ENCODE peak calls at places on chromosomes 5 and 9, in ten cellular contexts. One of them, this sample, is unnamed.

GRCh38 chr5:176183321-176184074 is 54.7 kb upstream of the SIMC1 start:
- DNase-seq in progenitor cell of endocrine pancreas: no peak
- DNase-seq in frontal cortex: no peak
- DNase-seq in NCI-H345: peak; percentile 95
- DNase-seq in RWPE1: no peak
- DNase-seq in activated CD4-positive, CD25-positive, alpha-beta regulatory T cell: no peak
- DNase-seq in naive thymus-derived CD8-positive, alpha-beta T cell: no peak
- DNase-seq in transverse colon: no peak
- DNase-seq in GM19239: no peak
- DNase-seq in hippocampal formation: no peak
- DNase-seq in this sample: no peak

GRCh38 chr5:2836133-2836532 is 84.7 kb upstream of the IRX2 start:
- DNase-seq in RWPE1: no peak
- DNase-seq in NCI-H345: no peak
- DNase-seq in transverse colon: no peak
- DNase-seq in progenitor cell of endocrine pancreas: no peak
- DNase-seq in GM19239: no peak
- DNase-seq in hippocampal formation: no peak
- DNase-seq in activated CD4-positive, CD25-positive, alpha-beta regulatory T cell: no peak
- DNase-seq in frontal cortex: no peak
- DNase-seq in naive thymus-derived CD8-positive, alpha-beta T cell: no peak
- DNase-seq in this sample: no peak

GRCh38 chr9:93574091-93574899 is 2.1 kb upstream of the PHF2 start:
- DNase-seq in RWPE1: no peak
- DNase-seq in NCI-H345: no peak
- DNase-seq in GM19239: no peak
- DNase-seq in frontal cortex: no peak
- DNase-seq in activated CD4-positive, CD25-positive, alpha-beta regulatory T cell: no peak
- DNase-seq in transverse colon: no peak
- DNase-seq in hippocampal formation: no peak
- DNase-seq in naive thymus-derived CD8-positive, alpha-beta T cell: no peak
- DNase-seq in progenitor cell of endocrine pancreas: no peak
- DNase-seq in this sample: no peak

GRCh38 chr9:83339435-83339834 is 198.8 kb downstream of the FRMD3 start:
- DNase-seq in activated CD4-positive, CD25-positive, alpha-beta regulatory T cell: no peak
- DNase-seq in progenitor cell of endocrine pancreas: no peak
- DNase-seq in NCI-H345: no peak
- DNase-seq in naive thymus-derived CD8-positive, alpha-beta T cell: no peak
- DNase-seq in transverse colon: no peak
- DNase-seq in GM19239: no peak
- DNase-seq in RWPE1: no peak
- DNase-seq in hippocampal formation: no peak
- DNase-seq in frontal cortex: no peak
- DNase-seq in this sample: no peak

GRCh38 chr5:74212336-74212735 is 428.2 kb downstream of the ENC1 start:
- DNase-seq in transverse colon: peak; percentile 11
- DNase-seq in activated CD4-positive, CD25-positive, alpha-beta regulatory T cell: no peak
- DNase-seq in NCI-H345: no peak
- DNase-seq in progenitor cell of endocrine pancreas: no peak
- DNase-seq in GM19239: no peak
- DNase-seq in frontal cortex: no peak
- DNase-seq in hippocampal formation: no peak
- DNase-seq in RWPE1: no peak
- DNase-seq in naive thymus-derived CD8-positive, alpha-beta T cell: no peak
- DNase-seq in this sample: no peak

GRCh38 chr5:165525268-165525667 is 2019.8 kb downstream of the MAT2B start:
- DNase-seq in frontal cortex: no peak
- DNase-seq in transverse colon: no peak
- DNase-seq in naive thymus-derived CD8-positive, alpha-beta T cell: no peak
- DNase-seq in GM19239: no peak
- DNase-seq in RWPE1: peak; percentile 63
- DNase-seq in activated CD4-positive, CD25-positive, alpha-beta regulatory T cell: no peak
- DNase-seq in hippocampal formation: no peak
- DNase-seq in progenitor cell of endocrine pancreas: no peak
- DNase-seq in NCI-H345: no peak
- DNase-seq in this sample: no peak

GRCh38 chr9:76292246-76292645 is 102.0 kb downstream of the RFK start:
- DNase-seq in hippocampal formation: no peak
- DNase-seq in activated CD4-positive, CD25-positive, alpha-beta regulatory T cell: no peak
- DNase-seq in GM19239: no peak
- DNase-seq in frontal cortex: no peak
- DNase-seq in progenitor cell of endocrine pancreas: no peak
- DNase-seq in RWPE1: no peak
- DNase-seq in naive thymus-derived CD8-positive, alpha-beta T cell: no peak
- DNase-seq in transverse colon: no peak
- DNase-seq in NCI-H345: no peak
- DNase-seq in this sample: no peak

GRCh38 chr5:8720476-8720875 is 825.4 kb downstream of the SEMA5A start:
- DNase-seq in NCI-H345: no peak
- DNase-seq in transverse colon: no peak
- DNase-seq in hippocampal formation: no peak
- DNase-seq in progenitor cell of endocrine pancreas: no peak
- DNase-seq in naive thymus-derived CD8-positive, alpha-beta T cell: no peak
- DNase-seq in RWPE1: no peak
- DNase-seq in GM19239: no peak
- DNase-seq in activated CD4-positive, CD25-positive, alpha-beta regulatory T cell: no peak
- DNase-seq in frontal cortex: no peak
- DNase-seq in this sample: no peak

GRCh38 chr5:131263648-131264452 is at the start of gene CDC42SE2:
- DNase-seq in frontal cortex: peak; percentile 92
- DNase-seq in transverse colon: peak; percentile 89
- DNase-seq in NCI-H345: peak; percentile 85
- DNase-seq in naive thymus-derived CD8-positive, alpha-beta T cell: peak; percentile 81
- DNase-seq in hippocampal formation: peak; percentile 81
- DNase-seq in GM19239: peak; percentile 43
- DNase-seq in progenitor cell of endocrine pancreas: peak; percentile 80
- DNase-seq in RWPE1: peak; percentile 90
- DNase-seq in activated CD4-positive, CD25-positive, alpha-beta regulatory T cell: peak; percentile 63
- DNase-seq in this sample: peak; percentile 95

GRCh38 chr9:134225186-134225585 is 60.8 kb upstream of the RNU6ATAC start:
- DNase-seq in GM19239: no peak
- DNase-seq in naive thymus-derived CD8-positive, alpha-beta T cell: no peak
- DNase-seq in transverse colon: no peak
- DNase-seq in hippocampal formation: no peak
- DNase-seq in frontal cortex: no peak
- DNase-seq in NCI-H345: no peak
- DNase-seq in progenitor cell of endocrine pancreas: no peak
- DNase-seq in activated CD4-positive, CD25-positive, alpha-beta regulatory T cell: no peak
- DNase-seq in RWPE1: no peak
- DNase-seq in this sample: no peak

GRCh38 chr9:134602547-134603362 is 38.8 kb upstream of the COL5A1 start:
- DNase-seq in GM19239: no peak
- DNase-seq in hippocampal formation: no peak
- DNase-seq in progenitor cell of endocrine pancreas: no peak
- DNase-seq in naive thymus-derived CD8-positive, alpha-beta T cell: no peak
- DNase-seq in transverse colon: peak; percentile 30
- DNase-seq in frontal cortex: no peak
- DNase-seq in RWPE1: peak; percentile 34
- DNase-seq in activated CD4-positive, CD25-positive, alpha-beta regulatory T cell: no peak
- DNase-seq in NCI-H345: no peak
- DNase-seq in this sample: no peak

GRCh38 chr5:174309131-174309845 is 263.8 kb downstream of the NSG2 start:
- DNase-seq in hippocampal formation: no peak
- DNase-seq in naive thymus-derived CD8-positive, alpha-beta T cell: no peak
- DNase-seq in activated CD4-positive, CD25-positive, alpha-beta regulatory T cell: no peak
- DNase-seq in NCI-H345: no peak
- DNase-seq in RWPE1: no peak
- DNase-seq in frontal cortex: no peak
- DNase-seq in transverse colon: no peak
- DNase-seq in progenitor cell of endocrine pancreas: peak; percentile 2
- DNase-seq in GM19239: no peak
- DNase-seq in this sample: no peak

GRCh38 chr9:93093081-93093448 is 3.0 kb upstream of the CARD19 start:
- DNase-seq in hippocampal formation: no peak
- DNase-seq in naive thymus-derived CD8-positive, alpha-beta T cell: no peak
- DNase-seq in frontal cortex: no peak
- DNase-seq in activated CD4-positive, CD25-positive, alpha-beta regulatory T cell: no peak
- DNase-seq in GM19239: no peak
- DNase-seq in transverse colon: no peak
- DNase-seq in RWPE1: no peak
- DNase-seq in NCI-H345: no peak
- DNase-seq in progenitor cell of endocrine pancreas: no peak
- DNase-seq in this sample: no peak

GRCh38 chr9:132849168-132849831 is 28.8 kb downstream of the AK8 start:
- DNase-seq in hippocampal formation: no peak
- DNase-seq in activated CD4-positive, CD25-positive, alpha-beta regulatory T cell: no peak
- DNase-seq in progenitor cell of endocrine pancreas: no peak
- DNase-seq in naive thymus-derived CD8-positive, alpha-beta T cell: no peak
- DNase-seq in frontal cortex: no peak
- DNase-seq in GM19239: no peak
- DNase-seq in RWPE1: no peak
- DNase-seq in transverse colon: peak; percentile 58
- DNase-seq in NCI-H345: peak; percentile 68
- DNase-seq in this sample: no peak

GRCh38 chr5:143471041-143471509 is 67.6 kb upstream of the NR3C1 start:
- DNase-seq in hippocampal formation: no peak
- DNase-seq in frontal cortex: no peak
- DNase-seq in NCI-H345: no peak
- DNase-seq in naive thymus-derived CD8-positive, alpha-beta T cell: no peak
- DNase-seq in GM19239: no peak
- DNase-seq in progenitor cell of endocrine pancreas: no peak
- DNase-seq in activated CD4-positive, CD25-positive, alpha-beta regulatory T cell: no peak
- DNase-seq in transverse colon: no peak
- DNase-seq in RWPE1: no peak
- DNase-seq in this sample: no peak

GRCh38 chr5:107290780-107291398 is 379.8 kb downstream of the EFNA5 start:
- DNase-seq in transverse colon: no peak
- DNase-seq in GM19239: no peak
- DNase-seq in naive thymus-derived CD8-positive, alpha-beta T cell: no peak
- DNase-seq in hippocampal formation: no peak
- DNase-seq in activated CD4-positive, CD25-positive, alpha-beta regulatory T cell: no peak
- DNase-seq in RWPE1: no peak
- DNase-seq in NCI-H345: no peak
- DNase-seq in frontal cortex: no peak
- DNase-seq in progenitor cell of endocrine pancreas: no peak
- DNase-seq in this sample: no peak

GRCh38 chr9:98962861-98963260 is 19.2 kb downstream of the COL15A1 start:
- DNase-seq in GM19239: no peak
- DNase-seq in transverse colon: no peak
- DNase-seq in progenitor cell of endocrine pancreas: no peak
- DNase-seq in activated CD4-positive, CD25-positive, alpha-beta regulatory T cell: no peak
- DNase-seq in frontal cortex: no peak
- DNase-seq in NCI-H345: no peak
- DNase-seq in RWPE1: no peak
- DNase-seq in hippocampal formation: no peak
- DNase-seq in naive thymus-derived CD8-positive, alpha-beta T cell: no peak
- DNase-seq in this sample: no peak

GRCh38 chr5:172293745-172294342 is 10.3 kb upstream of the UBTD2 start:
- DNase-seq in GM19239: no peak
- DNase-seq in hippocampal formation: no peak
- DNase-seq in transverse colon: no peak
- DNase-seq in RWPE1: no peak
- DNase-seq in frontal cortex: no peak
- DNase-seq in activated CD4-positive, CD25-positive, alpha-beta regulatory T cell: no peak
- DNase-seq in naive thymus-derived CD8-positive, alpha-beta T cell: no peak
- DNase-seq in progenitor cell of endocrine pancreas: no peak
- DNase-seq in NCI-H345: no peak
- DNase-seq in this sample: no peak

GRCh38 chr5:96008487-96008886 is 46.8 kb upstream of the ELL2 start:
- DNase-seq in frontal cortex: no peak
- DNase-seq in naive thymus-derived CD8-positive, alpha-beta T cell: no peak
- DNase-seq in transverse colon: no peak
- DNase-seq in GM19239: no peak
- DNase-seq in activated CD4-positive, CD25-positive, alpha-beta regulatory T cell: no peak
- DNase-seq in NCI-H345: no peak
- DNase-seq in RWPE1: no peak
- DNase-seq in hippocampal formation: no peak
- DNase-seq in progenitor cell of endocrine pancreas: no peak
- DNase-seq in this sample: no peak

GRCh38 chr9:130531670-130532069 is 47.7 kb upstream of the FUBP3 start:
- DNase-seq in progenitor cell of endocrine pancreas: no peak
- DNase-seq in naive thymus-derived CD8-positive, alpha-beta T cell: no peak
- DNase-seq in transverse colon: no peak
- DNase-seq in NCI-H345: no peak
- DNase-seq in GM19239: no peak
- DNase-seq in frontal cortex: no peak
- DNase-seq in activated CD4-positive, CD25-positive, alpha-beta regulatory T cell: no peak
- DNase-seq in RWPE1: no peak
- DNase-seq in hippocampal formation: no peak
- DNase-seq in this sample: no peak

GRCh38 chr5:67287795-67288194 is 91.2 kb upstream of the CD180 start:
- DNase-seq in activated CD4-positive, CD25-positive, alpha-beta regulatory T cell: no peak
- DNase-seq in progenitor cell of endocrine pancreas: no peak
- DNase-seq in transverse colon: no peak
- DNase-seq in frontal cortex: no peak
- DNase-seq in hippocampal formation: no peak
- DNase-seq in RWPE1: no peak
- DNase-seq in GM19239: no peak
- DNase-seq in naive thymus-derived CD8-positive, alpha-beta T cell: no peak
- DNase-seq in NCI-H345: no peak
- DNase-seq in this sample: no peak

GRCh38 chr5:96736937-96737336 is 70.8 kb downstream of the ERAP1 start:
- DNase-seq in hippocampal formation: no peak
- DNase-seq in frontal cortex: no peak
- DNase-seq in progenitor cell of endocrine pancreas: no peak
- DNase-seq in activated CD4-positive, CD25-positive, alpha-beta regulatory T cell: no peak
- DNase-seq in transverse colon: no peak
- DNase-seq in NCI-H345: no peak
- DNase-seq in RWPE1: no peak
- DNase-seq in GM19239: no peak
- DNase-seq in naive thymus-derived CD8-positive, alpha-beta T cell: no peak
- DNase-seq in this sample: no peak

This sample was measured in B cell.